ENCODE peak calls at places on chromosome 5, in eight cellular contexts. C is substantia nigra; I is tibial nerve; U is uterus; D is H9; V is naive thymus-derived CD4-positive, alpha-beta T cell; E is CD4-positive, alpha-beta T cell; O is endodermal cell. M is an unnamed sample.

GRCh38 chr5:127447822-127448221 is 69.6 kb upstream of the PRRC1 start:
- DNase-seq in U (no peak), E (no peak), I (no peak), O (no peak), V (no peak), D (no peak), C (no peak), M (no peak)

GRCh38 chr5:95080456-95080855 is 204.4 kb downstream of the MCTP1 start:
- DNase-seq in I (no peak), U (no peak), D (no peak), O (no peak), C (no peak), V (no peak), E (no peak), M (no peak)

GRCh38 chr5:140111859-140112551 is 1.9 kb upstream of the PURA start:
- DNase-seq in V (no peak), D (no peak), O (peak), C (no peak), U (no peak), I (no peak), E (no peak), M (no peak)

GRCh38 chr5:53543401-53543800 is 17.0 kb upstream of the NDUFS4 start:
- DNase-seq in U (no peak), V (no peak), D (no peak), C (no peak), I (no peak), E (no peak), O (no peak), M (no peak)

GRCh38 chr5:15717002-15717401 is 217.0 kb downstream of the FBXL7 start:
- DNase-seq in O (no peak), I (no peak), D (no peak), V (no peak), E (no peak), C (no peak), U (no peak), M (no peak)

GRCh38 chr5:103962023-103962422 is 399.4 kb upstream of the NUDT12 start:
- DNase-seq in D (no peak), I (no peak), O (no peak), V (no peak), C (no peak), U (no peak), E (no peak), M (no peak)

GRCh38 chr5:141867139-141867538 is 11.1 kb downstream of the PCDH1 start:
- DNase-seq in O (no peak), I (no peak), U (no peak), C (no peak), D (no peak), E (no peak), V (no peak), M (no peak)

GRCh38 chr5:33410221-33410620 is 30.5 kb upstream of the TARS1 start:
- DNase-seq in C (no peak), O (no peak), V (no peak), I (no peak), D (no peak), U (no peak), E (no peak), M (no peak)

GRCh38 chr5:95334900-95335538 is 50.1 kb upstream of the MCTP1 start:
- DNase-seq in O (no peak), C (no peak), V (no peak), D (no peak), E (no peak), U (no peak), I (no peak), M (no peak)

GRCh38 chr5:112183103-112183634 is 235.9 kb downstream of the EPB41L4A start:
- DNase-seq in E (no peak), O (peak), C (no peak), I (no peak), V (no peak), U (no peak), D (no peak), M (no peak)

GRCh38 chr5:969421-969839 is 39.2 kb upstream of the NKD2 start:
- DNase-seq in O (no peak), U (no peak), E (no peak), C (no peak), D (no peak), V (peak), I (no peak), M (no peak)

GRCh38 chr5:32201140-32201539 is 27.0 kb upstream of the GOLPH3 start:
- DNase-seq in U (no peak), O (no peak), V (no peak), D (no peak), C (no peak), E (no peak), I (no peak), M (no peak)

GRCh38 chr5:82277987-82278710 is at the start of gene RPS23:
- DNase-seq in D (peak), O (peak), U (peak), I (peak), E (peak), C (peak), V (peak), M (peak)

GRCh38 chr5:180769821-180770220 is 30.0 kb upstream of the OR2Y1 start:
- DNase-seq in V (no peak), C (no peak), E (no peak), I (no peak), O (no peak), U (no peak), D (no peak), M (no peak)

GRCh38 chr5:55222061-55222818 is 4.9 kb downstream of the MCIDAS start:
- DNase-seq in V (no peak), U (no peak), C (no peak), I (no peak), D (no peak), O (peak), E (no peak), M (no peak)

GRCh38 chr5:2415678-2416077 is 335.8 kb downstream of the IRX2 start:
- DNase-seq in V (no peak), E (no peak), D (peak), U (no peak), O (peak), C (no peak), I (no peak), M (no peak)

GRCh38 chr5:29878599-29878998 is 1314.9 kb upstream of the CDH6 start:
- DNase-seq in U (no peak), I (no peak), V (no peak), D (no peak), C (no peak), E (no peak), O (no peak), M (no peak)

GRCh38 chr5:135879591-135879990 is 16.1 kb downstream of the IL9 start:
- DNase-seq in E (no peak), I (no peak), D (no peak), V (no peak), C (no peak), U (no peak), O (no peak), M (no peak)

GRCh38 chr5:40307920-40308319 is 371.8 kb upstream of the PTGER4 start:
- DNase-seq in I (no peak), C (no peak), U (no peak), D (no peak), E (no peak), O (no peak), V (no peak), M (no peak)

GRCh38 chr5:77379558-77380061 is 112.5 kb downstream of the WDR41 start:
- DNase-seq in D (no peak), U (no peak), V (peak), I (no peak), C (no peak), O (no peak), E (peak), M (no peak)

GRCh38 chr5:55692509-55692908 is 19.6 kb downstream of the SLC38A9 start:
- DNase-seq in O (no peak), C (no peak), I (no peak), V (no peak), D (no peak), U (no peak), E (no peak), M (no peak)

GRCh38 chr5:16457451-16457850 is 8.1 kb downstream of the ZNF622 start:
- DNase-seq in V (no peak), D (no peak), U (no peak), O (no peak), E (no peak), C (no peak), I (no peak), M (no peak)

GRCh38 chr5:77630246-77631165 is 8.0 kb downstream of the OTP start:
- DNase-seq in D (peak), I (no peak), U (no peak), E (no peak), C (no peak), O (peak), V (no peak), M (no peak)

GRCh38 chr5:72137826-72138409 is 30.6 kb downstream of the MAP1B start:
- DNase-seq in I (no peak), U (no peak), C (no peak), D (no peak), V (peak), E (no peak), O (no peak), M (no peak)

GRCh38 chr5:95812100-95812472 is 10.4 kb downstream of the GLRX start:
- DNase-seq in O (peak), E (no peak), I (no peak), V (no peak), U (peak), C (no peak), D (no peak), M (no peak)

GRCh38 chr5:90747175-90747574 is 188.6 kb downstream of the ADGRV1 start:
- DNase-seq in E (no peak), I (no peak), U (no peak), O (no peak), V (no peak), D (no peak), C (no peak), M (no peak)

GRCh38 chr5:173316463-173317020 is 11.7 kb downstream of the STC2 start:
- DNase-seq in U (no peak), I (no peak), V (no peak), E (no peak), C (no peak), D (no peak), O (no peak), M (no peak)

GRCh38 chr5:173317852-173318251 is 10.4 kb downstream of the STC2 start:
- DNase-seq in C (no peak), O (no peak), I (no peak), D (no peak), E (no peak), V (no peak), U (no peak), M (no peak)

GRCh38 chr5:173314166-173314952 is 13.9 kb downstream of the STC2 start:
- DNase-seq in E (no peak), O (peak), U (no peak), V (no peak), C (no peak), I (no peak), D (no peak), M (no peak)

GRCh38 chr5:173317091-173317685 is 11.0 kb downstream of the STC2 start:
- DNase-seq in C (no peak), D (no peak), E (no peak), O (no peak), V (no peak), I (no peak), U (no peak), M (no peak)

DNA sequence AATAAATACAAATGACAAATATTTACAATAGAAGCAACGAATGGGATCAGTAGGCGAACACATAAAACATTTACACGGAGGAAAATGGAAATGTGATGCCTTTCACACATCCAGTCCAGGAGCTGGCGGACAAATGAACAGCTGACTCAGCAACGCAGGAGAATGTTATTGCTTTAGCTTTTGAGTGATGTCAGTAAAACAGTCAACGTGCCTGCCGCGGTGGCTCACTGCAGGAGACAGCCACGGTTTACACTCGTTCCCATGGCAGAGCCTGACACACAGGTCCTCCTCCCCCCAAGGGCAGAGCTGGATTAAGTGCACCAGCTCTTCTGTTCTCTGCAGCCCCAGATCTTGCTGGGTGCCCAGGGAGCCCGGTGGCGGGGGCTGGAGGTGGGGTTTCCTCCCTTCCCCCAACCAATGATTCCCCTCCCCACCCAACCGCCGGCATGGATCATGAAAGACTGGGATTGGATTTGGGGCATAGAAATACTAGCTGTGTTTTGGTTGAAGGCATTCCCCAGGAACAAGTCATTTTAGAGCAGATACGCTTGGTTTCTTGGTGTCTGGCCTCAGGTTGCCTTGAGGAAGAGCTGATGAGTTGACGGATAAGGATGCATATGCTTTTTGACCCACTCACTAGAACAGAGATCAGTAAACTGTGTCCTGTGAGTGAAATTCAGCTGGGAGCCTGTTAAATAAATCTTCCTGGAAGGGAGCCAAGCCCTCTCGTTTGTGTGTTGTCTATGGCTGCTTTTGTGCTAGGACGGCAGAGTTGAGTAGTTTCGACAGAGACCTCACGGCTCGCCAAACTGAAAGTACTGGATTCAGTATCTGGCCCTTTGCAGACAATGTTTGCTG is 12.5 kb downstream of the STC2 start:
- DNase-seq in D (no peak), V (no peak), I (no peak), O (peak), U (peak), E (no peak), C (peak), M (no peak)
- H3K27ac ChIP-seq in D (no peak), V (no peak), I (no peak), O (peak), U (no peak), E (no peak), C (no peak), M (peak)

DNA sequence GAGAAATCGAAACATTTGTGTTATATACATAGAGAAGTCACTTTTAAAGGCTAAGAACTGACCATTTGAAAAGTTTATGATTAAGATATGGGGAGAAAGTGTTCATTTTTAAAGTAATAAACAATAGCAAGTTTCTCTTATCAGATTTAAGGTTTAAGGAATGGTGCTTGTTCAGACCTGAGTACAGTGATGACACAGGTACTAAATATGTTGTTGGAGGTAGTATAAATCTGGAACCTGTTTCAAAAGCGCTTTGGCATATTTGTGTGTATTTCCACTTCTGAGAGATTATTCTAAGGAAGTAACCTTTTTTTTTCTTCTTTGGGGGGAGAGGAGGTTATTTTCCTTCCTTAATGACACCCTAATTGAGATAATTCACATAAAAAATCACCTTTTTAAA is 18.4 kb downstream of the CDC42SE2 start:
- DNase-seq in U (no peak), I (no peak), C (no peak), O (no peak), D (no peak), V (no peak), E (no peak), M (no peak)
- H3K27ac ChIP-seq in U (no peak), I (no peak), C (no peak), O (no peak), D (no peak), V (peak), E (peak), M (peak)

DNA sequence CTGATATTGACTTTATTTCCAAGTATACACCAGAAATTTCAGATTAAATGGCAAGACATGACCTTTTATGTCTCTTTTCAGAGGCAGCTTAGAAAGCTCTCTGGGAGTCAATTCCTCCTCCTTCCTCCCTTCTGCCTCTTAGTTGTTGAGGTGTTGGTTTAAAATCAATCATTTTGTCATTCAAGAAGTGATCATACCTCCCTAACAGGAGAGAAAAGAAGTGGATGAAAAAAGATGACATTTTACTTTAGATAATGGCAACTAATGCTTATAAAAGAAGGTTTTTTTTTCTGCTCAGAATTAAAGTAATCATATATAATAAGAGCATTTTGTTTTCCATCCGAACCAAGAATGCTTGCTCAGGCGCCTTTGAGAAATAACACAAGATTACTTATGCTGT is 448.7 kb downstream of the CTNND2 start:
- DNase-seq in D (no peak), E (no peak), V (no peak), U (no peak), I (no peak), O (no peak), C (no peak), M (no peak)
- H3K27ac ChIP-seq in D (no peak), E (no peak), V (no peak), U (no peak), I (no peak), O (no peak), C (no peak), M (no peak)

GRCh38 chr5:177432905-177433657 is 6.6 kb downstream of the GRK6 start:
- DNase-seq in U (no peak), C (no peak), D (no peak), E (no peak), V (no peak), O (no peak), I (no peak), M (no peak)

GRCh38 chr5:177435847-177436536 is 9.5 kb downstream of the GRK6 start:
- DNase-seq in V (no peak), U (no peak), O (no peak), E (no peak), C (no peak), I (no peak), D (no peak), M (peak)

GRCh38 chr5:177433658-177434217 is 7.3 kb downstream of the GRK6 start:
- DNase-seq in C (no peak), O (no peak), V (no peak), E (no peak), I (no peak), U (no peak), D (no peak), M (peak)

GRCh38 chr5:177434942-177435738 is 8.7 kb downstream of the GRK6 start:
- DNase-seq in E (no peak), V (no peak), O (no peak), U (no peak), C (no peak), D (no peak), I (no peak), M (peak)

DNA sequence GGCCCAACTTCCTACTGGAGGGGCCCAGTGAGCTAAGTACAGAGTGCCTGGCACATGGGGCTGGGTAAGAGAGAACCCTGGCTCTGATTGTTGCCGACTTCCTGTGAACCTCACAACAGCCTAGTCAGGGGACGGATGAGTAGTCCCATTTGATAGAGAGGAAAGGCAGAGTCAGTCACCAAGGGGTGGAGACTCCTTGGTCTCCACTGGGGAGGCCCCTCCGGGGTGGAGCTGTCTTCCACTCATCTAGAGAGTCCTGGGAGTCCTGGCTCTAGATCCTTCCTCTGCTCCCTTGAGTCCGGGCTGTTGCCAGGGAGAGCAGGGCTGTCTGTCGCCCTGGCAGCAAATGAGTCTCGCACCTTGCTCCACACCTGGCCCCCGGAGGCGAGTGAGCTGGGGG is 8.0 kb downstream of the GRK6 start:
- DNase-seq in E (peak), C (no peak), D (no peak), U (no peak), I (no peak), O (no peak), V (no peak), M (no peak)
- H3K27ac ChIP-seq in E (peak), C (no peak), D (no peak), U (no peak), I (no peak), O (no peak), V (peak), M (no peak)

DNA sequence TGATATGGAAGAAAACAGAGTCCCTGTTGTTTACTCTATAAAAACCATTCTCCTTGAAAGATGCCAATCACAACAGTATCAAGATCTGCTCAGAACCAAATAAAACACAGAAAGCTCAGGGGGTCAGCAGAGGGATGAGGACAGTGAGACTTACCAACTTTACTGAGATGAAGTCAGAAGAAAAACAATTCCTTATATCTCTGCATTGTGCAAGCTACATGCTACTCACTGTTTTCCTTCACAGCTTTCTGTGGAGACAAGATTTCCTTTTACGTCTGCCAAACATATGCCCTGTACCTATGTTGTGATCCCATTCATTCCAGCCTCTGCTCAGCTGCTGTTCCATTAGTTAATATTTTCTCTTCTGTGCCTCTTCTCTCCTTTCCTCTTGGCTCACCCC is 185.6 kb downstream of the TSSK1B start:
- DNase-seq in O (no peak), V (no peak), I (no peak), C (no peak), D (no peak), U (no peak), E (no peak), M (no peak)
- H3K27ac ChIP-seq in O (no peak), V (no peak), I (no peak), C (no peak), D (no peak), U (peak), E (no peak), M (no peak)

M was measured in RWPE2.